ENCODE peak calls at places on chromosome 1, in five cellular contexts. L is K562, F is thoracic aorta, S is NB4, Q is HepG2. Y is an unnamed sample.

GRCh38 chr1:176815621-176816020 is 348.9 kb downstream of the ASTN1 start:
- DNase-seq in Q (no peak), F (no peak), S (no peak), L (no peak), Y (no peak)

GRCh38 chr1:227885135-227885647 is 62.5 kb downstream of the WNT9A start:
- DNase-seq in Q (no peak), F (no peak), L (no peak), S (no peak), Y (no peak)

GRCh38 chr1:186183970-186184628 is 191.0 kb downstream of the TPR start:
- DNase-seq in L (no peak), Q (no peak), S (no peak), F (no peak), Y (no peak)

GRCh38 chr1:84687703-84688460 is 2.4 kb downstream of the SSX2IP start:
- DNase-seq in L (peak; percentile 39), F (no peak), Q (no peak), S (peak; percentile 13), Y (no peak)

GRCh38 chr1:29514361-29515187 is 278.3 kb downstream of the PTPRU start:
- DNase-seq in F (no peak), Q (no peak), S (no peak), L (no peak), Y (no peak)

GRCh38 chr1:228061411-228062084 is 21.0 kb upstream of the ARF1 start:
- DNase-seq in S (no peak), Q (no peak), F (no peak), L (no peak), Y (no peak)

GRCh38 chr1:24536391-24536840 is 19.5 kb upstream of the NCMAP start:
- DNase-seq in Q (peak; percentile 35), L (no peak), F (no peak), S (peak; percentile 29), Y (no peak)

GRCh38 chr1:238596703-238597102 is 706.0 kb upstream of the ZP4 start:
- DNase-seq in F (no peak), L (no peak), S (no peak), Q (no peak), Y (no peak)

GRCh38 chr1:160834945-160835565 is 27.6 kb downstream of the CD244 start:
- DNase-seq in Q (peak; percentile 22), S (peak; percentile 74), L (peak; percentile 58), F (no peak), Y (peak; percentile 30)

GRCh38 chr1:53349968-53350852 is 22.3 kb upstream of the LRP8 start:
- DNase-seq in Q (no peak), L (no peak), F (no peak), S (no peak), Y (no peak)

GRCh38 chr1:147895123-147895522 is 7.5 kb upstream of the GJA8 start:
- DNase-seq in S (no peak), Q (no peak), L (no peak), F (no peak), Y (no peak)

GRCh38 chr1:3685906-3686305 is 33.6 kb downstream of the TP73 start:
- DNase-seq in S (no peak), F (no peak), Q (no peak), L (no peak), Y (no peak)

GRCh38 chr1:244224487-244225430 is 173.7 kb downstream of the ZBTB18 start:
- DNase-seq in Q (no peak), F (no peak), L (peak; percentile 18), S (peak; percentile 94), Y (no peak)

GRCh38 chr1:66676616-66677298 is 75.5 kb upstream of the DYNLT5 start:
- DNase-seq in S (no peak), Q (no peak), L (no peak), F (no peak), Y (no peak)

GRCh38 chr1:230149751-230150584 is 82.9 kb downstream of the GALNT2 start:
- DNase-seq in F (no peak), Q (no peak), L (peak; percentile 71), S (peak; percentile 66), Y (no peak)

GRCh38 chr1:101203812-101204540 is 32.8 kb upstream of the S1PR1 start:
- DNase-seq in Q (no peak), F (no peak), S (no peak), L (peak; percentile 23), Y (peak; percentile 77)

GRCh38 chr1:214310010-214310409 is 29.1 kb downstream of the SMYD2 start:
- DNase-seq in F (no peak), S (no peak), L (no peak), Q (no peak), Y (no peak)

GRCh38 chr1:23452011-23452411 is 27.5 kb upstream of the TCEA3 start:
- DNase-seq in L (no peak), Q (no peak), S (peak; percentile 71), F (no peak), Y (peak; percentile 63)

GRCh38 chr1:89724369-89725015 is 91.6 kb downstream of the LRRC8C start:
- DNase-seq in L (peak; percentile 33), Q (no peak), S (peak; percentile 92), F (no peak), Y (no peak)

GRCh38 chr1:110540891-110541685 is 22.1 kb upstream of the KCNA10 start:
- DNase-seq in Q (no peak), S (no peak), L (no peak), F (no peak), Y (no peak)

GRCh38 chr1:40299366-40300248 is 17.5 kb downstream of the COL9A2 start:
- DNase-seq in Q (no peak), S (peak; percentile 78), L (no peak), F (no peak), Y (no peak)

GRCh38 chr1:205249651-205250050 is 21.9 kb downstream of the TMCC2 start:
- DNase-seq in L (no peak), Q (no peak), F (no peak), S (no peak), Y (no peak)

GRCh38 chr1:78880223-78880622 is 126.3 kb downstream of the ADGRL4 start:
- DNase-seq in L (no peak), Q (no peak), F (no peak), S (no peak), Y (no peak)

GRCh38 chr1:84406209-84406917 is 8.1 kb downstream of the DNASE2B start:
- DNase-seq in L (peak; percentile 33), Q (no peak), F (no peak), S (no peak), Y (no peak)

GRCh38 chr1:7516341-7516740 is 254.8 kb upstream of the VAMP3 start:
- DNase-seq in Q (no peak), S (no peak), F (no peak), L (no peak), Y (peak; percentile 44)

GRCh38 chr1:96360036-96360795 is 361.4 kb upstream of the PTBP2 start:
- DNase-seq in L (no peak), Q (no peak), S (no peak), F (no peak), Y (no peak)

GRCh38 chr1:218674280-218674773 is 329.2 kb downstream of the TGFB2 start:
- DNase-seq in Q (peak; percentile 68), L (no peak), F (no peak), S (peak; percentile 11), Y (no peak)

GRCh38 chr1:228158690-228159665 is 6.6 kb upstream of the IBA57 start:
- DNase-seq in S (no peak), F (no peak), Q (no peak), L (no peak), Y (no peak)

GRCh38 chr1:180881806-180882509 is 30.7 kb upstream of the KIAA1614 start:
- DNase-seq in S (peak; percentile 51), L (peak; percentile 74), Q (peak; percentile 25), F (no peak), Y (no peak)

GRCh38 chr1:4692437-4692836 is 38.0 kb downstream of the AJAP1 start:
- DNase-seq in S (no peak), Q (no peak), L (no peak), F (no peak), Y (no peak)
- TF ChIP-seq CTCF in S (no peak), Q (no peak), L (no peak), F (no peak), Y (no peak)

GRCh38 chr1:18955442-18956188 is 861 bp downstream of the IFFO2 start:
- DNase-seq in L (peak; percentile 39), S (peak; percentile 69), Q (no peak), F (no peak), Y (peak; percentile 30)

GRCh38 chr1:18957136-18957521 is 653 bp upstream of the IFFO2 start:
- DNase-seq in F (no peak), S (no peak), Q (no peak), L (no peak), Y (peak; percentile 10)

GRCh38 chr1:18959591-18959990 is 3.1 kb upstream of the IFFO2 start:
- DNase-seq in L (no peak), Q (no peak), S (no peak), F (no peak), Y (no peak)

GRCh38 chr1:18956189-18957135 is at the start of gene IFFO2:
- DNase-seq in F (peak; percentile 91), S (peak; percentile 85), L (peak; percentile 95), Q (peak; percentile 85), Y (peak; percentile 93)

GRCh38 chr1:18957532-18958295 is 1.2 kb upstream of the IFFO2 start:
- DNase-seq in Q (peak; percentile 70), F (no peak), S (no peak), L (no peak), Y (no peak)
- H3K4me3 ChIP-seq in Q (peak overlapping the region; percentile 79), F (peak overlapping the region; percentile 91), S (no peak overlapping the region), L (no peak overlapping the region), Y (no peak overlapping the region)

GRCh38 chr1:27873671-27874384 is 1.5 kb downstream of the THEMIS2 start:
- DNase-seq in L (no peak), S (no peak), Q (no peak), F (no peak), Y (no peak)
- TF ChIP-seq CTCF in L (no peak), S (no peak), Q (no peak), F (no peak), Y (no peak)

GRCh38 chr1:17585266-17585987 is 45.9 kb downstream of the ARHGEF10L start:
- DNase-seq in Q (no peak), F (no peak), L (no peak), S (no peak), Y (no peak)

GRCh38 chr1:17587693-17588047 is 48.2 kb downstream of the ARHGEF10L start:
- DNase-seq in F (no peak), S (no peak), Q (peak; percentile 75), L (no peak), Y (no peak)

GRCh38 chr1:17586172-17586963 is 46.9 kb downstream of the ARHGEF10L start:
- DNase-seq in S (no peak), L (no peak), F (no peak), Q (no peak), Y (no peak)

GRCh38 chr1:17584539-17584938 is 45.0 kb downstream of the ARHGEF10L start:
- DNase-seq in S (no peak), L (no peak), F (no peak), Q (no peak), Y (no peak)

DNA sequence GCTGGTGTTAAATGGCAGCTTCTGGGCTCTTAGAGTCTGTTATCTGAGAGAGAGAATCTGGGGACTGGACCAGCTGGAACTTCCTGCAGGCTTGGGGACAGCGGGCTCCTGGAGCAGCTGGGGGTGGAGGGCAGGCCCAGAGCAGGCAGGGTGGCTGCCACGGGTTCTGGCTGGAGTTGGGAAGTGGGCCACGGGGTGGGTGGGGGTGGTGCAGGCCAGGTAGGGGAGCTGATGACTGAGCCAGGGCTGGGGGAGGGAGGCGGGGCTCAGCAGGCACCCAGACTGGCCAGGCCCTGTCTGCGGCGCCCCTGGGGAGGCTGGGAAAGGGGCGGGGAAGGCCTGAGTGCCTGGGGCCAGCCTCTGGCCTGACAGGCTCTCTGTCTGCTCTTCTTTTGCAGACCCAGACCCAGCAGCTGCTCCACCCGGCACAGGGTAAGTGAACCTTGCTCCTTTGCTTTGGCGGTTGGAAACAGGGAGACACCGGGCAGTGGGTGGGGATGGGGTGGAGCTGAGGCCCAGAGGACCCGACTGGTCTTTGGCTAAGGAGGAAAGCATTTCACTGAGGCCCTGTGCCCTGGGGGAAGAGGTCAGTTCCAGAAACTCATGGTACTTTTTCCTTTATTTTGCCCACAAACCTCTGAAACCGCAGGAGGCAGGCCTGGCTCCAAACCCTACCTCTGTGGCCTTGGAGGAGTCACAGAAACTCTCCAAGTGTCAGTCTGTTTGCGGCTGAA is 48.7 kb downstream of the ARHGEF10L start:
- DNase-seq in Q (peak; percentile 96), S (peak; percentile 52), F (no peak), L (no peak), Y (peak; percentile 89)
- H3K4me3 ChIP-seq in Q (peak overlapping the region; percentile 28), S (no peak overlapping the region), F (peak overlapping the region; percentile 48), L (no peak overlapping the region), Y (peak overlapping the region; percentile 43)